ENCODE peak calls at places on chromosomes 5 and 9, in nine cellular contexts. B is IMR-90; Z is transverse colon; S is endodermal cell; C is CD8-positive, alpha-beta T cell; R is Karpas-422; K is GM23248; Q is uterus; W is keratinocyte. J is an unnamed sample.

GRCh38 chr5:43063731-43064171 is 23.6 kb upstream of the ANXA2R start:
- DNase-seq in B (no peak), Z (no peak), S (peak; percentile 76), C (no peak), R (peak; percentile 40), K (peak; percentile 9), Q (no peak), W (no peak), J (no peak)

GRCh38 chr5:137693951-137694721 is 41.8 kb downstream of the KLHL3 start:
- DNase-seq in B (no peak), Z (no peak), S (no peak), C (no peak), R (no peak), K (no peak), Q (no peak), W (no peak), J (no peak)

GRCh38 chr5:65790371-65791163 is 68.6 kb downstream of the NLN start:
- DNase-seq in B (no peak), Z (no peak), S (no peak), C (no peak), R (no peak), K (no peak), Q (no peak), W (no peak), J (no peak)

GRCh38 chr9:116212986-116213672 is 59.5 kb downstream of the PAPPA start:
- DNase-seq in B (no peak), Z (no peak), S (no peak), C (no peak), R (no peak), K (no peak), Q (no peak), W (no peak), J (no peak)

GRCh38 chr5:88674262-88675158 is 208.5 kb downstream of the MEF2C start:
- DNase-seq in B (no peak), Z (no peak), S (peak; percentile 89), C (no peak), R (peak; percentile 94), K (peak; percentile 55), Q (no peak), W (no peak), J (no peak)

GRCh38 chr9:137065336-137065967 is 4.9 kb downstream of the SAPCD2 start:
- DNase-seq in B (no peak), Z (no peak), S (no peak), C (no peak), R (no peak), K (no peak), Q (no peak), W (no peak), J (no peak)

GRCh38 chr9:88660611-88661010 is 125.6 kb downstream of the NXNL2 start:
- DNase-seq in B (peak; percentile 43), Z (no peak), S (peak; percentile 85), C (no peak), R (peak; percentile 67), K (peak; percentile 59), Q (no peak), W (no peak), J (no peak)

GRCh38 chr9:131334568-131335105 is 45.1 kb downstream of the PLPP7 start:
- DNase-seq in B (peak; percentile 38), Z (no peak), S (peak; percentile 70), C (no peak), R (no peak), K (peak; percentile 30), Q (no peak), W (no peak), J (no peak)

GRCh38 chr9:134858051-134858841 is 22.4 kb upstream of the FCN2 start:
- DNase-seq in B (peak; percentile 38), Z (no peak), S (peak; percentile 43), C (no peak), R (no peak), K (peak; percentile 72), Q (peak; percentile 9), W (peak; percentile 9), J (peak; percentile 14)

GRCh38 chr5:95937607-95938152 is 24.0 kb downstream of the ELL2 start:
- DNase-seq in B (no peak), Z (no peak), S (no peak), C (no peak), R (no peak), K (no peak), Q (no peak), W (no peak), J (no peak)

GRCh38 chr5:95936812-95937397 is 24.7 kb downstream of the ELL2 start:
- DNase-seq in B (no peak), Z (no peak), S (no peak), C (no peak), R (no peak), K (no peak), Q (no peak), W (no peak), J (no peak)

GRCh38 chr5:95939465-95939864 is 22.2 kb downstream of the ELL2 start:
- DNase-seq in B (no peak), Z (no peak), S (no peak), C (no peak), R (no peak), K (no peak), Q (no peak), W (no peak), J (no peak)

GRCh38 chr5:95938355-95938754 is 23.3 kb downstream of the ELL2 start:
- DNase-seq in B (no peak), Z (no peak), S (no peak), C (no peak), R (no peak), K (no peak), Q (no peak), W (no peak), J (no peak)

DNA sequence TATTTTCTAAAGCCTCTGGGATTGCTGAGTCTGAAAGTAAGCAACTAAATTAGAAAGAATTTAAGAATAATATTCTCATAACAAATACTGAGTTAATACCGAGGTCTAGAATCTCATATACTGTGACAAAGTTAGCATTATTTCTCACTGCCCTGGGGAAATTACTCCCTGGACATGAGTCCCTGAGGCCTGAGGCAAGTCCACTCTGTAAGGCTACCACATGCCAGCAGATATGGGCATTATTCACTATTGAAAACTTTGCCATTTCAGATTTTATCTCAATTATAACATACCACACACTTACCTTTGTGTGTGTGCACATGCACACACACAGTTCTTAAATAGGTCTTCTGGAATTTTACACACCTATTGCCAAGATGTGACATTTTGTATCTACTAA is 22.9 kb downstream of the ELL2 start:
- DNase-seq in B (no peak), Z (no peak), S (no peak), C (no peak), R (no peak), K (no peak), Q (no peak), W (no peak), J (no peak)
- H3K27ac ChIP-seq in B (no peak overlapping the region), Z (no peak overlapping the region), S (no peak overlapping the region), C (no peak overlapping the region), R (no peak overlapping the region), K (peak overlapping the region; percentile 13), Q (no peak overlapping the region), W (no peak overlapping the region), J (peak overlapping the region; percentile 18)

GRCh38 chr9:23587903-23588302 is 238.1 kb downstream of the ELAVL2 start:
- DNase-seq in B (no peak), Z (no peak), S (peak; percentile 73), C (no peak), R (peak; percentile 69), K (no peak), Q (no peak), W (no peak), J (no peak)
- H3K27ac ChIP-seq in B (no peak overlapping the region), Z (no peak overlapping the region), S (no peak overlapping the region), C (no peak overlapping the region), R (peak overlapping the region; percentile 93), K (no peak overlapping the region), Q (no peak overlapping the region), W (no peak overlapping the region), J (no peak overlapping the region)

DNA sequence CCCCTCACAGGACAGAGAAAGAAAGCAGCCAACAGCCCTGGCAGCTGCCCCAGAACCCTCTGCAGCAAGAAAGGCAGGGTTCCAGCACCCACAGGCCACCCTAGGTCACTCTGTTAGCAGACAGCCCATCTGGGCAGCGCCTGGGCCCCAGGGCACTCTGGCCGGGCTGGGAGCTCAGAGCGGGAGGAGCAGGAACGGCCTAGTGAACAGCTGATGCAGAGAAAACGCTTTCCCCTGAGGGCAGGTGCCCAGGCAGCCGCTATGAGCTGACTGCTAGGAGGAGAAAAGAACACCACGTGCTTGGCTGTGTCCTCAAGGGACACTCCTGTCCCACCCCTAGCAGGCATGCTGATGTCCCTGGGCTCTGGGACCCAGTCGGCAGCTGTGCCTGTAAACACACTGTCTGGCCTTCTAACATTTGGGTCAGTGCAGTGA is 6.6 kb downstream of the RALGDS start:
- DNase-seq in B (peak; percentile 21), Z (no peak), S (no peak), C (no peak), R (peak; percentile 84), K (peak; percentile 58), Q (peak; percentile 14), W (no peak), J (no peak)
- H3K27ac ChIP-seq in B (no peak overlapping the region), Z (peak overlapping the region; percentile 62), S (peak overlapping the region; percentile 90), C (no peak overlapping the region), R (peak overlapping the region; percentile 64), K (no peak overlapping the region), Q (no peak overlapping the region), W (no peak overlapping the region), J (no peak overlapping the region)

GRCh38 chr5:140966293-140967225 is at the start of gene PCDHAC2:
- DNase-seq in B (no peak), Z (no peak), S (peak; percentile 89), C (no peak), R (no peak), K (peak; percentile 26), Q (peak; percentile 32), W (no peak), J (peak; percentile 8)

GRCh38 chr5:140964356-140964755 is 1.9 kb upstream of the PCDHAC2 start:
- DNase-seq in B (no peak), Z (no peak), S (no peak), C (no peak), R (no peak), K (no peak), Q (no peak), W (no peak), J (no peak)

GRCh38 chr5:140965905-140966292 is 377 bp upstream of the PCDHAC2 start:
- DNase-seq in B (no peak), Z (no peak), S (no peak), C (no peak), R (no peak), K (no peak), Q (peak; percentile 16), W (no peak), J (no peak)

GRCh38 chr5:140969880-140970279 is 3.6 kb downstream of the PCDHAC2 start:
- DNase-seq in B (no peak), Z (no peak), S (no peak), C (no peak), R (no peak), K (no peak), Q (no peak), W (no peak), J (no peak)

DNA sequence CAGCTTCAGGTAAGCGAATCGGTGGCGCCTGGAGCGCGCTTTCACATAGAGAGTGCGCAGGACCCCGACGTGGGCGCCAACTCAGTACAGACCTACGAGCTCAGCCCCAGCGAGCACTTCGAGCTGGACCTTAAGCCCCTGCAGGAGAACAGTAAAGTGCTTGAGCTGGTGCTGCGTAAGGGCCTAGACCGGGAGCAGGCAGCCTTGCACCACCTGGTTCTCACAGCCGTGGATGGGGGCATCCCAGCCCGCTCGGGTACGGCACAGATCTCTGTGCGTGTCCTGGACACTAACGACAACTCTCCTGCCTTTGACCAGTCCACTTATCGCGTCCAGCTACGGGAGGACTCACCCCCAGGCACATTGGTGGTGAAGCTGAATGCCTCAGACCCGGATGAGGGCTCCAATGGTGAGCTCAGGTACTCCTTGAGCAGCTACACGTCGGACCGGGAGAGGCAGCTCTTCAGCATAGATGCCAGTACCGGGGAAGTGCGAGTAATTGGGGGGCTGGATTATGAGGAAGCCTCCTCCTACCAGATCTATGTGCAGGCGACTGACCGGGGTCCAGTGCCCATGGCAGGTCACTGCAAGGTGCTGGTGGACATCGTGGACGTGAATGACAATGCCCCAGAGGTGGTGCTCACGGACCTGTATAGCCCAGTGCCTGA is 1.1 kb downstream of the PCDHAC2 start:
- DNase-seq in B (no peak), Z (no peak), S (peak; percentile 60), C (no peak), R (no peak), K (no peak), Q (no peak), W (no peak), J (no peak)
- H3K27ac ChIP-seq in B (no peak overlapping the region), Z (no peak overlapping the region), S (no peak overlapping the region), C (no peak overlapping the region), R (no peak overlapping the region), K (no peak overlapping the region), Q (no peak overlapping the region), W (no peak overlapping the region), J (no peak overlapping the region)